ENCODE peak calls at places on chromosomes 3 and 15, in four cellular contexts. I is IMR-90, W is H9, Z is mesendoderm. C is an unnamed sample.

GRCh38 chr3:151787626-151788025 is 26.3 kb upstream of the AADAC start:
- DNase-seq in I (peak), W (no peak), Z (no peak), C (no peak)

GRCh38 chr3:32453346-32453745 is 49.3 kb downstream of the CMTM6 start:
- DNase-seq in I (peak), W (no peak), Z (no peak), C (no peak)

GRCh38 chr3:184176377-184177330 is 2.0 kb downstream of the AP2M1 start:
- DNase-seq in I (peak), W (peak), Z (peak), C (peak)

GRCh38 chr3:37163262-37164020 is 10.9 kb downstream of the LRRFIP2 start:
- DNase-seq in I (peak), W (peak), Z (peak), C (no peak)

GRCh38 chr3:8937064-8938020 is 25.9 kb downstream of the RAD18 start:
- DNase-seq in I (peak), W (no peak), Z (no peak), C (no peak)

GRCh38 chr3:57112206-57112605 is 51.7 kb downstream of the SPATA12 start:
- DNase-seq in I (no peak), W (peak), Z (peak), C (no peak)

GRCh38 chr3:151178208-151178845 is 24.7 kb downstream of the GPR171 start:
- DNase-seq in I (no peak), W (no peak), Z (no peak), C (no peak)

GRCh38 chr3:127139601-127140500 is 53.1 kb upstream of the PRR23E start:
- DNase-seq in I (no peak), W (no peak), Z (no peak), C (no peak)

GRCh38 chr3:136396916-136397315 is 146.8 kb downstream of the PCCB start:
- DNase-seq in I (peak), W (no peak), Z (no peak), C (no peak)

GRCh38 chr15:62940755-62941361 is 101.7 kb upstream of the TPM1 start:
- DNase-seq in I (peak), W (no peak), Z (peak), C (no peak)

GRCh38 chr3:133295199-133295901 is 104.5 kb upstream of the BFSP2 start:
- DNase-seq in I (peak), W (peak), Z (peak), C (no peak)

GRCh38 chr3:188400494-188401243 is 246.7 kb downstream of the LPP start:
- DNase-seq in I (no peak), W (no peak), Z (no peak), C (no peak)

GRCh38 chr3:30777426-30777825 is 117.0 kb downstream of the GADL1 start:
- DNase-seq in I (no peak), W (no peak), Z (no peak), C (no peak)

GRCh38 chr3:142209655-142210054 is 15.7 kb downstream of the GK5 start:
- DNase-seq in I (peak), W (no peak), Z (no peak), C (no peak)

GRCh38 chr3:46496745-46497555 is 826 bp upstream of the RTP3 start:
- DNase-seq in I (peak), W (peak), Z (peak), C (peak)

GRCh38 chr15:40928975-40929729 is at the start of gene DLL4:
- DNase-seq in I (peak), W (peak), Z (peak), C (peak)

GRCh38 chr3:159775372-159775961 is 213.2 kb upstream of the IL12A start:
- DNase-seq in I (peak), W (peak), Z (peak), C (peak)

GRCh38 chr3:146505496-146505895 is 36.1 kb upstream of the PLSCR2 start:
- DNase-seq in I (no peak), W (no peak), Z (no peak), C (no peak)

GRCh38 chr3:10753964-10754363 is 62.1 kb upstream of the SLC6A11 start:
- DNase-seq in I (peak), W (peak), Z (peak), C (peak)

GRCh38 chr15:98909968-98910885 is 97.4 kb downstream of the PGPEP1L start:
- DNase-seq in I (no peak), W (no peak), Z (no peak), C (no peak)

GRCh38 chr3:13266651-13267347 is 153.3 kb downstream of the NUP210 start:
- DNase-seq in I (no peak), W (no peak), Z (no peak), C (no peak)

GRCh38 chr3:128307781-128308469 is 154.6 kb downstream of the EEFSEC start:
- DNase-seq in I (no peak), W (peak), Z (no peak), C (peak)

GRCh38 chr3:125146601-125147490 is 65.7 kb downstream of the SLC12A8 start:
- DNase-seq in I (no peak), W (no peak), Z (no peak), C (no peak)

GRCh38 chr3:183253961-183254815 is 1.1 kb downstream of the B3GNT5 start:
- DNase-seq in I (peak), W (no peak), Z (peak), C (peak)

GRCh38 chr15:100881573-100882336 is 2.1 kb downstream of the ALDH1A3 start:
- DNase-seq in I (no peak), W (no peak), Z (no peak), C (no peak)

GRCh38 chr15:65952425-65953053 is 83.2 kb downstream of the RAB11A start:
- DNase-seq in I (peak), W (peak), Z (peak), C (no peak)

GRCh38 chr3:129002573-129003569 is 1.8 kb downstream of the EFCC1 start:
- DNase-seq in I (no peak), W (no peak), Z (no peak), C (no peak)

GRCh38 chr15:55222588-55222987 is 25.8 kb upstream of the RSL24D1 start:
- DNase-seq in I (no peak), W (no peak), Z (no peak), C (no peak)

GRCh38 chr3:134312072-134312872 is 61.6 kb upstream of the RYK start:
- DNase-seq in I (no peak), W (peak), Z (peak), C (peak)

GRCh38 chr15:50241684-50242450 is 23.7 kb downstream of the HDC start:
- DNase-seq in I (peak), W (no peak), Z (no peak), C (no peak)

DNA sequence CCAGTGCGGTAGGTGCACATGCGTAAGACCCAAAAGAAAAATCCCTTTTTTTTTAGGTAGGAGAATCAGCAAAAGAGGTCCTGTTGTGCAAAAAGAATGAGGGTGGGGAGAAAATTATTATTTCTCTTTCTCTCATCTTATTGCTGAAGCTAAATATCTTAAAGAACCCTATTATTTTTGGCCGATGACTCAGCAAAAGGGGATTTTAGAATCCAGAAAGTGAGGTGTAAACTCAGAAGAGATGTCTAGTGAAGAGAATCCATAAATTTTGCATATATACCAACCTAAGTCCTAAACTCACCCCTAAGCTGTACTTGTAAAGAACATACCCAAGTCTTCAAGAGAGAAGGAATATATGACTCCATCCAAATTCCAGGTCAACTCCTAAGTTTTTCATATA is 386.3 kb upstream of the ZNF717 start:
- DNase-seq in I (no peak), W (no peak), Z (no peak), C (no peak)
- H3K56ac ChIP-seq in I (no peak), W (no peak), Z (no peak), C (no peak)

GRCh38 chr15:82647045-82647834 is at the start of gene CPEB1:
- DNase-seq in I (peak), W (peak), Z (peak), C (no peak)

GRCh38 chr15:82647835-82648256 is 683 bp upstream of the CPEB1 start:
- DNase-seq in I (no peak), W (peak), Z (peak), C (no peak)

GRCh38 chr15:82650046-82650670 is 3.0 kb upstream of the CPEB1 start:
- DNase-seq in I (no peak), W (no peak), Z (no peak), C (no peak)

GRCh38 chr15:82648257-82649103 is 1.3 kb upstream of the CPEB1 start:
- DNase-seq in I (no peak), W (peak), Z (peak), C (no peak)

GRCh38 chr15:82649226-82649999 is 2.2 kb upstream of the CPEB1 start:
- DNase-seq in I (no peak), W (no peak), Z (no peak), C (no peak)
- H3K56ac ChIP-seq in I (no peak), W (no peak), Z (no peak), C (no peak)

DNA sequence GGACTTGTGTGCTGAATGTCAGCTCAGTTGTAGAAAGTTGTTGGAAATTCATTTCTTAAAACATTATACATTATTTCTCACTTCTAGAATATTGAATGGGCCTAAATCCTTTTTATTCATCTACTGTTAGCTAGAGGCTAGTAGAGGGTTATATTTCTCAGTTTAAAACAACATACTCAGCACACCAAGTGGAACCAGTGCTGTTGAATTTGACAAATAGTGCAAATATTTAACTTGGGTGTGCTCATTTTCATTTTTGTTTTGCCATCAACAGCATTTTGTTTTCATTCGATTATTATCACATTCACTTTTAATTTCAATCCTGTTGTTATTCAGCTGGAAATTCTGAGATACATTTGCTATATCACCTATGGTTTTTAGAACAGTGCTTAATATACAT is 269.4 kb upstream of the PEX5L start:
- DNase-seq in I (no peak), W (no peak), Z (no peak), C (no peak)
- H3K56ac ChIP-seq in I (no peak), W (no peak), Z (no peak), C (no peak)

GRCh38 chr3:187125319-187126031 is 13.8 kb downstream of the RPL39L start:
- DNase-seq in I (no peak), W (no peak), Z (no peak), C (no peak)
- H3K56ac ChIP-seq in I (no peak), W (no peak), Z (no peak), C (no peak)

GRCh38 chr3:5581743-5582142 is 394.2 kb downstream of the EDEM1 start:
- DNase-seq in I (no peak), W (no peak), Z (no peak), C (no peak)
- H3K56ac ChIP-seq in I (no peak), W (no peak), Z (no peak), C (no peak)

GRCh38 chr3:71565326-71565725 is 18.2 kb downstream of the FOXP1 start:
- DNase-seq in I (no peak), W (no peak), Z (no peak), C (no peak)

GRCh38 chr3:71566776-71567175 is 16.8 kb downstream of the FOXP1 start:
- DNase-seq in I (no peak), W (no peak), Z (no peak), C (no peak)

GRCh38 chr3:71564361-71564760 is 19.2 kb downstream of the FOXP1 start:
- DNase-seq in I (no peak), W (no peak), Z (no peak), C (no peak)

GRCh38 chr3:71563827-71564226 is 19.7 kb downstream of the FOXP1 start:
- DNase-seq in I (no peak), W (no peak), Z (no peak), C (no peak)

DNA sequence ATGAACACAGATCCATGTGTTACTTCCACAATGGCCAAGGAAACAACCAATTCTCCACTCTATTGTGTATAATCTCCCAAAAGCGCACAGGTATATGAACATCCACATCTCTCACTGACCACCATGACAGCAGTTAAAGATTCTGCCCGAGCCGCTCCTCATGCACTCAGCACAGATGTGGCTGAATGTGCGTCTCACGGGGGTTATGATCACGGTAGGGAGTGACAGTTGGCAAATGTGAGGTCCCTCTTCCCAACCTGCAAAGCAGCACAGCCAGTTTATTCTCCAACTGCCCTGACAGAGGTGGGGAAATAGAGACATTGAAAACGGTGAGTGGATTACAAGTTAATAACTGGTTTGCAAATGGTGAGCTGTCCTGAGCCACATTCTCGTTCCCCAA is 17.6 kb downstream of the FOXP1 start:
- DNase-seq in I (no peak), W (no peak), Z (no peak), C (no peak)
- H3K56ac ChIP-seq in I (no peak), W (no peak), Z (no peak), C (no peak)